ENCODE peak calls at places on chromosomes 5 and 9, in seven cellular contexts. Q, S, H, L, G, U and I are unnamed samples.

GRCh38 chr5:138033916-138034315 is 1.0 kb upstream of the FAM13B start:
- DNase-seq in L (no peak), H (no peak), S (peak), Q (peak), U (no peak), G (peak), I (no peak)

GRCh38 chr5:135386886-135387628 is 12.0 kb downstream of the MACROH2A1 start:
- DNase-seq in U (peak), S (peak), H (no peak), L (no peak), G (peak), Q (peak), I (no peak)

GRCh38 chr5:53481887-53482716 is 1.7 kb downstream of the FST start:
- DNase-seq in U (peak), H (peak), S (no peak), Q (peak), G (peak), L (peak), I (peak)

GRCh38 chr5:77239126-77239741 is 28.8 kb downstream of the PDE8B start:
- DNase-seq in Q (peak), L (peak), H (no peak), G (peak), U (no peak), S (peak), I (no peak)

GRCh38 chr5:42767491-42768105 is 11.0 kb downstream of the CCDC152 start:
- DNase-seq in L (no peak), G (peak), Q (peak), U (no peak), S (peak), H (no peak), I (no peak)

GRCh38 chr9:137772281-137772873 is 105.2 kb upstream of the CACNA1B start:
- DNase-seq in L (no peak), S (no peak), G (peak), H (no peak), Q (no peak), U (no peak), I (no peak)

GRCh38 chr9:17462869-17463464 is 115.9 kb upstream of the SH3GL2 start:
- DNase-seq in U (peak), G (peak), L (peak), Q (peak), S (peak), H (no peak), I (no peak)

GRCh38 chr5:56845277-56845676 is 29.9 kb downstream of the MAP3K1 start:
- DNase-seq in H (no peak), Q (no peak), U (no peak), S (no peak), L (peak), G (no peak), I (no peak)

GRCh38 chr9:134666801-134667200 is 25.2 kb downstream of the COL5A1 start:
- DNase-seq in L (no peak), Q (no peak), G (peak), H (no peak), U (no peak), S (peak), I (no peak)

GRCh38 chr9:79611091-79611614 is 39.4 kb downstream of the TLE4 start:
- DNase-seq in S (peak), Q (peak), H (no peak), G (peak), U (no peak), L (no peak), I (no peak)

GRCh38 chr9:37202091-37202490 is 81.7 kb downstream of the ZCCHC7 start:
- DNase-seq in H (no peak), G (no peak), U (no peak), Q (no peak), L (no peak), S (no peak), I (no peak)

GRCh38 chr9:37209431-37210386 is 89.3 kb downstream of the ZCCHC7 start:
- DNase-seq in G (peak), H (no peak), L (no peak), U (no peak), Q (no peak), S (peak), I (no peak)

GRCh38 chr9:37210737-37211523 is 90.6 kb downstream of the ZCCHC7 start:
- DNase-seq in Q (no peak), L (no peak), S (no peak), H (no peak), G (no peak), U (no peak), I (no peak)

GRCh38 chr9:37201581-37201980 is 81.2 kb downstream of the ZCCHC7 start:
- DNase-seq in L (no peak), Q (no peak), H (no peak), U (no peak), S (no peak), G (no peak), I (no peak)

GRCh38 chr9:37206121-37206620 is 85.8 kb downstream of the ZCCHC7 start:
- DNase-seq in G (no peak), S (no peak), H (no peak), U (no peak), L (no peak), Q (no peak), I (no peak)
- H3K27ac ChIP-seq in G (no peak), S (no peak), H (no peak), U (no peak), L (no peak), Q (no peak), I (no peak)

GRCh38 chr9:127568971-127569818 is 42.9 kb upstream of the STXBP1 start:
- DNase-seq in U (peak), G (peak), Q (peak), H (peak), S (peak), L (peak), I (peak)

GRCh38 chr9:127568618-127568970 is 43.5 kb upstream of the STXBP1 start:
- DNase-seq in Q (no peak), H (no peak), U (no peak), L (no peak), G (peak), S (no peak), I (no peak)

GRCh38 chr9:127567119-127567897 is 44.8 kb upstream of the STXBP1 start:
- DNase-seq in L (peak), H (peak), S (peak), U (peak), Q (no peak), G (peak), I (no peak)

GRCh38 chr9:127566351-127567001 is 45.6 kb upstream of the STXBP1 start:
- DNase-seq in L (no peak), Q (no peak), U (peak), H (no peak), S (peak), G (peak), I (no peak)

DNA sequence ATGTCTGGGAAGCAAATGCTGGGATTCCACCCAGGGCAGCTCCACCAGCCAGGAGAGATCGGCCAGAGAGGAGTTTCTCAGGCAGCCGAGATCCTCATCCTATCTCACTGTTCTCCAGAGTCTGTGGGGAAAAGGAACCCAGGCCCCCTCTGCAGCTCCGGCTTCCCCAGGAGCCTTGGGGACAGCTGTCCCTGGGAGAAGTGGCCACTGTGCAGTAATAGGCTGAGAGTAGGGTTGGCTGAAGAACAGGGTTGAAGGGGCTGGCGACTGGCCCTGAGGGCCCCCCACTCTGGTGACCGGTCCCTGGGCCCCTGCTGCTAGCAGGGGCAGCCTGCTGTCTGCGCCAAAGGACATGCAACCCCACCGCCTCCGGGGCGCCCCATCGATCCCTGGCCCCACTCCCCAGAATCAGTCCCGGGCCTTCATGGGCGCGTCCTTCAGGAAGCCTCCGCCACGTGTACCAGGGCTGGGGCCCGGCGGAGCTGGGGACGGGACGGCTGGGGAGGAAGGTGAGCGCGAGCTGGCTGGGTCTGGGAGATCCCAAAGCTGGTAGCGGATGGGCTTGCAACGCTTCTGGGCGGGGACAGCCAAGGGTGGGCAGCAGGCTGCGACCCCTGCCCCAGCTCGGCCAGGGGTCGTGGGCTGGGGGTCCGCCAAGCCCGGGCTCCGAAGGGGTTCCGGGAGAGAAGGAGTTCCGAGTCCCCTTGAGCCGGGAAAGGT is 44.0 kb upstream of the STXBP1 start:
- DNase-seq in H (no peak), Q (peak), S (no peak), U (no peak), L (no peak), G (peak), I (no peak)
- H3K27ac ChIP-seq in H (peak), Q (peak), S (peak), U (peak), L (peak), G (peak), I (peak)

DNA sequence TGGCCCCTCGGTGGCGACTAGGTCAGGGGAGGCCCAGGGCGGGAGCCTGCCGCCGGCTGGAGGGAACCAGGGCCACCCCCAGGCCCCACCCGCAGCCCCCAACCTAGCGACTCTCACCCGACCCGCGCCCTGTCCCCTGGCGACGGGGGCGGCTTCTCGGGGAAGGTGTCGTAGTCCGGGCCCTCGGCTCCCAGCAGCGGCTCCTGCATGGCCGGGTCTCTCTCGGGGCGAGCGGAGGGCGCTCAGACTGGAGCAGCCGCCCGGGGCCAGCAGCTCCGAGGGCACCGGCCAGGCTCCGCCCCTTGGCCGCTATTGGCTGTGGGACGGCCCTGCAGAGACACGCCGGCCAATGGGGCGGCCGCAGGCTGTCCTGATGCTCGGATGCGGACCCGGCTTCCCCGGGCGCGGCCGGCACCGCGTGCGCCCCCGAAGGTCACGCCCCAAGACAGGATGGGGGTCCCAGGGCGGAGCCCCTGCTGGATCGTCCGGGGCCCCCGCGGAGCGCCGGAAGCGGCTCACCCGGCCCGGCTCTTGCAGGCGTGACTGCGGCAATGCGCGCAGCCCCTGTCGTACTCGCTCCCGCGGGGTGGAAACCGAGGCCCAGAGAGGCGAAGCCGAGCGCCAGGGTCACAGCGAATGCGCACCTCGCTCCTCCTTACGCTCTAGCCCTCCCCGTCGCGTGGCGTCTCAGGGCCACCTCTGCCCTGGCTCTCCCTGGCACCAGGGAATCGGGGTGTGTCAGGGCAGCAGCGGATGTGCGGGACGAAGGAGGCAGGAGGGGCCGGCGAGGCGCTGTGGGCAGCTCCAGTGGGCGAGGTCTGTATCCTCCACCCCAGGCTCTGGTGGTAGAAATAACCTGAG is at the start of gene SLC2A6:
- DNase-seq in S (peak), H (peak), L (peak), G (peak), Q (peak), U (peak), I (peak)
- H3K27ac ChIP-seq in S (no peak), H (peak), L (peak), G (no peak), Q (no peak), U (peak), I (peak)

DNA sequence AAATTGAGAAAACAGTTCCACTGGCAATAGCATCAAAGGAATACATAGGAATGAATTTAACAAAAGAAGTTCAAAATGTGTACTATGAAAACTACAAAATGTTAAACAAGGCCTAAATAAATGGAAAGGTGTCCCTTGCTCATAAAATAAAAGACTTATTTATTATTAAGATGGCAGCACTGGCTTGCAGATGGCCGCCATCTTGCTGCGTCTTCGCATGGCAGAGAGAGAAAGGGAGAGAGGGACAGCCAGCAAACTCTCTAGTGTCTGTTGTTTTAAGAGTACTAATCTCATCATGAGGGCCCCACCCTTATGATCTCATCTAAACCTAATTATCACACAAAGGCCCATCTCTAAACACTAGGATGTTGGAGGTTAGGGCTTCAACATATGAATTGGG is 47.1 kb downstream of the ABLIM3 start:
- DNase-seq in H (no peak), Q (no peak), L (no peak), U (no peak), G (no peak), S (no peak), I (no peak)
- H3K27ac ChIP-seq in H (peak), Q (no peak), L (no peak), U (no peak), G (no peak), S (peak), I (no peak)

GRCh38 chr9:106785200-106785599 is 77.8 kb upstream of the ZNF462 start:
- DNase-seq in Q (no peak), H (no peak), L (no peak), U (no peak), G (no peak), S (no peak), I (no peak)
- H3K27ac ChIP-seq in Q (no peak), H (no peak), L (no peak), U (no peak), G (no peak), S (no peak), I (no peak)